ENCODE peak calls at places on chromosome 12, in eight cellular contexts. L, F, B, G, Z, D, H and C are unnamed samples.

GRCh38 chr12:108622425-108622824 is 11.3 kb downstream of the SELPLG start:
- DNase-seq in L (no peak), F (no peak), B (no peak), G (no peak), Z (no peak), D (peak), H (no peak), C (no peak)

GRCh38 chr12:27571463-27571862 is 47.5 kb downstream of the PPFIBP1 start:
- DNase-seq in L (no peak), F (no peak), B (peak), G (no peak), Z (no peak), D (no peak), H (no peak), C (no peak)

GRCh38 chr12:65695077-65695865 is 129.0 kb upstream of the HMGA2 start:
- DNase-seq in L (no peak), F (no peak), B (peak), G (no peak), Z (no peak), D (no peak), H (peak), C (no peak)

GRCh38 chr12:49552014-49552413 is 13.2 kb downstream of the KCNH3 start:
- DNase-seq in L (no peak), F (peak), B (no peak), G (no peak), Z (no peak), D (no peak), H (no peak), C (no peak)

GRCh38 chr12:8709124-8709830 is 11.5 kb downstream of the RIMKLB start:
- DNase-seq in L (no peak), F (no peak), B (no peak), G (peak), Z (no peak), D (no peak), H (no peak), C (no peak)

GRCh38 chr12:62862259-62862881 is 72.6 kb downstream of the PPM1H start:
- DNase-seq in L (no peak), F (no peak), B (peak), G (no peak), Z (no peak), D (no peak), H (no peak), C (no peak)

GRCh38 chr12:26251600-26251999 is 56.2 kb downstream of the SSPN start:
- DNase-seq in L (no peak), F (no peak), B (no peak), G (no peak), Z (no peak), D (no peak), H (no peak), C (no peak)

GRCh38 chr12:73421832-73422231 is 1115.8 kb upstream of the ATXN7L3B start:
- DNase-seq in L (no peak), F (no peak), B (no peak), G (no peak), Z (no peak), D (no peak), H (no peak), C (no peak)

GRCh38 chr12:108055135-108055534 is 74.0 kb upstream of the WSCD2 start:
- DNase-seq in L (no peak), F (no peak), B (no peak), G (no peak), Z (no peak), D (no peak), H (no peak), C (no peak)